ENCODE peak calls at places on chromosomes 5 and 9, in five cellular contexts. N is NAMALWA, A is neural progenitor cell, Z is adrenal gland, B is AG20443. U is an unnamed sample.

GRCh38 chr9:78325343-78325742 is 28.4 kb downstream of the PSAT1 start:
- DNase-seq in N (no peak), A (no peak), Z (peak), B (peak), U (no peak)

GRCh38 chr5:72314571-72315172 is 5.4 kb downstream of the MRPS27 start:
- DNase-seq in N (peak), A (no peak), Z (no peak), B (no peak), U (peak)

GRCh38 chr5:35229076-35230042 is 928 bp downstream of the PRLR start:
- DNase-seq in N (no peak), A (peak), Z (peak), B (peak), U (no peak)

GRCh38 chr5:174947548-174947947 is 223.2 kb downstream of the MSX2 start:
- DNase-seq in N (no peak), A (no peak), Z (no peak), B (no peak), U (no peak)

GRCh38 chr5:80975065-80975464 is 14.9 kb downstream of the RASGRF2 start:
- DNase-seq in N (no peak), A (no peak), Z (no peak), B (no peak), U (no peak)

GRCh38 chr5:61702784-61703183 is 370.7 kb downstream of the ZSWIM6 start:
- DNase-seq in N (no peak), A (no peak), Z (no peak), B (peak), U (no peak)

GRCh38 chr9:18473551-18474279 is at the start of gene ADAMTSL1:
- DNase-seq in N (no peak), A (peak), Z (peak), B (peak), U (peak)

GRCh38 chr9:35481347-35481975 is 8.4 kb upstream of the RUSC2 start:
- DNase-seq in N (peak), A (peak), Z (peak), B (peak), U (no peak)

GRCh38 chr5:133682496-133682895 is 70.2 kb upstream of the FSTL4 start:
- DNase-seq in N (no peak), A (no peak), Z (no peak), B (no peak), U (no peak)

GRCh38 chr9:5631021-5631420 is 2.1 kb downstream of the RIC1 start:
- DNase-seq in N (no peak), A (no peak), Z (no peak), B (no peak), U (no peak)

GRCh38 chr5:157484768-157485167 is 24.8 kb downstream of the NIPAL4 start:
- DNase-seq in N (peak), A (no peak), Z (no peak), B (peak), U (no peak)

GRCh38 chr5:43627028-43627427 is 24.0 kb downstream of the NNT start:
- DNase-seq in N (peak), A (peak), Z (no peak), B (peak), U (no peak)

GRCh38 chr9:133822439-133823065 is 84.4 kb upstream of the SARDH start:
- DNase-seq in N (peak), A (no peak), Z (no peak), B (no peak), U (no peak)

GRCh38 chr9:100437860-100438805 is 11.2 kb downstream of the MSANTD3 start:
- DNase-seq in N (peak), A (peak), Z (peak), B (peak), U (peak)

GRCh38 chr5:91219141-91219802 is 163.8 kb downstream of the ARRDC3 start:
- DNase-seq in N (no peak), A (no peak), Z (no peak), B (peak), U (peak)

GRCh38 chr5:167895899-167896659 is 395.4 kb upstream of the WWC1 start:
- DNase-seq in N (no peak), A (no peak), Z (no peak), B (peak), U (no peak)

GRCh38 chr5:2295476-2295875 is 412.8 kb upstream of the IRX4 start:
- DNase-seq in N (no peak), A (no peak), Z (no peak), B (no peak), U (no peak)

GRCh38 chr5:67160985-67161384 is 35.6 kb downstream of the CD180 start:
- DNase-seq in N (no peak), A (no peak), Z (no peak), B (peak), U (peak)

GRCh38 chr5:91928751-91929521 is 545.8 kb upstream of the ARRDC3 start:
- DNase-seq in N (peak), A (peak), Z (no peak), B (peak), U (no peak)

GRCh38 chr5:125357660-125358059 is 611.2 kb upstream of the ZNF608 start:
- DNase-seq in N (no peak), A (no peak), Z (no peak), B (no peak), U (no peak)

GRCh38 chr5:72248352-72249032 is 71.5 kb downstream of the MRPS27 start:
- DNase-seq in N (no peak), A (no peak), Z (peak), B (peak), U (peak)

GRCh38 chr9:33351547-33351946 is 50.8 kb downstream of the AQP7 start:
- DNase-seq in N (no peak), A (no peak), Z (no peak), B (no peak), U (no peak)

GRCh38 chr5:634191-634590 is 22.1 kb downstream of the CEP72 start:
- DNase-seq in N (no peak), A (no peak), Z (no peak), B (no peak), U (no peak)

GRCh38 chr5:10913846-10914245 is 152.8 kb upstream of the DAP start:
- DNase-seq in N (peak), A (no peak), Z (peak), B (peak), U (peak)

GRCh38 chr5:982377-983237 is 26.0 kb upstream of the NKD2 start:
- DNase-seq in N (peak), A (peak), Z (no peak), B (no peak), U (no peak)

GRCh38 chr9:131201856-131202255 is 74.5 kb downstream of the FAM78A start:
- DNase-seq in N (no peak), A (no peak), Z (no peak), B (no peak), U (no peak)

GRCh38 chr9:129712595-129713524 is 40.0 kb downstream of the PTGES start:
- DNase-seq in N (no peak), A (peak), Z (no peak), B (peak), U (no peak)

U was measured in retinal pigment epithelial cell.